ENCODE peak calls at places on chromosomes 3 and 15, in six cellular contexts. Q is fibroblast of lung, B is head of caudate nucleus, M is hepatocyte, X is M059J, I is Panc1. E is an unnamed sample.

GRCh38 chr3:158379517-158379916 is 191.5 kb upstream of the MLF1 start:
- DNase-seq in X (no peak), I (no peak), Q (no peak), M (no peak), B (no peak), E (no peak)

GRCh38 chr3:124774841-124775402 is 44.7 kb downstream of the UMPS start:
- DNase-seq in B (no peak), M (no peak), X (no peak), Q (no peak), I (no peak), E (no peak)

GRCh38 chr15:27714675-27715074 is 384.4 kb downstream of the OCA2 start:
- DNase-seq in M (no peak), Q (no peak), X (no peak), I (no peak), B (no peak), E (no peak)

GRCh38 chr3:127443581-127444375 is 146.8 kb downstream of the TPRA1 start:
- DNase-seq in B (peak), I (no peak), X (no peak), Q (no peak), M (no peak), E (no peak)

GRCh38 chr15:25876231-25877140 is 13.4 kb upstream of the ATP10A start:
- DNase-seq in I (no peak), M (no peak), B (no peak), Q (no peak), X (no peak), E (no peak)

GRCh38 chr15:79494392-79494909 is 62.3 kb downstream of the MINAR1 start:
- DNase-seq in I (no peak), M (no peak), Q (no peak), B (no peak), X (no peak), E (no peak)

GRCh38 chr15:49062900-49063299 is 16.7 kb upstream of the SECISBP2L start:
- DNase-seq in X (no peak), Q (no peak), M (no peak), I (no peak), B (peak), E (no peak)

GRCh38 chr15:78685157-78685830 is 44.3 kb upstream of the CHRNB4 start:
- DNase-seq in Q (no peak), M (no peak), X (no peak), B (peak), I (no peak), E (no peak)

GRCh38 chr3:23915537-23916108 is 1.2 kb downstream of the NKIRAS1 start:
- DNase-seq in B (no peak), I (no peak), Q (peak), X (no peak), M (peak), E (peak)

GRCh38 chr3:96915465-96915864 is 101.1 kb downstream of the EPHA6 start:
- DNase-seq in M (no peak), Q (no peak), X (no peak), I (no peak), B (no peak), E (no peak)

GRCh38 chr15:85780586-85780985 is 14.1 kb downstream of the KLHL25 start:
- DNase-seq in Q (no peak), X (no peak), M (no peak), B (no peak), I (no peak), E (no peak)

GRCh38 chr3:169379496-169380121 is 283.9 kb downstream of the MECOM start:
- DNase-seq in I (no peak), Q (no peak), X (no peak), B (no peak), M (no peak), E (no peak)

GRCh38 chr15:38941399-38941953 is 376.9 kb upstream of the RASGRP1 start:
- DNase-seq in B (no peak), I (no peak), M (peak), X (peak), Q (no peak), E (peak)

GRCh38 chr15:79956354-79956939 is 14.5 kb downstream of the BCL2A1 start:
- DNase-seq in I (no peak), Q (peak), B (no peak), M (no peak), X (no peak), E (peak)